ENCODE peak calls at places on chromosomes 5 and 9, in six cellular contexts. N, Z, G, T, Q and B are unnamed samples.

GRCh38 chr5:174335682-174336364 is 290.3 kb downstream of the NSG2 start:
- DNase-seq in Q (no peak), G (no peak), Z (no peak), T (no peak), N (no peak), B (no peak)

GRCh38 chr9:111597852-111598729 is 1.4 kb downstream of the PTGR1 start:
- DNase-seq in Q (no peak), N (peak), Z (peak), G (peak), T (peak), B (peak)

GRCh38 chr9:134275379-134275778 is 50.9 kb upstream of the RXRA start:
- DNase-seq in Q (no peak), Z (no peak), T (no peak), G (no peak), N (no peak), B (no peak)

GRCh38 chr5:159099049-159099760 is 511 bp downstream of the EBF1 start:
- DNase-seq in Q (peak), N (no peak), T (no peak), Z (peak), G (peak), B (peak)

GRCh38 chr5:158739941-158740340 is 359.8 kb downstream of the EBF1 start:
- DNase-seq in Q (no peak), N (no peak), Z (no peak), G (peak), T (no peak), B (peak)

GRCh38 chr9:115117999-115118470 is at the start of gene TNC:
- DNase-seq in Q (no peak), G (peak), T (peak), N (no peak), Z (peak), B (peak)

GRCh38 chr5:40486437-40487270 is 193.1 kb upstream of the PTGER4 start:
- DNase-seq in Q (no peak), Z (no peak), T (peak), N (no peak), G (peak), B (no peak)

GRCh38 chr5:14716755-14717752 is 52.5 kb downstream of the OTULIN start:
- DNase-seq in Q (no peak), G (no peak), T (no peak), Z (no peak), N (no peak), B (no peak)

GRCh38 chr5:106028314-106028713 is 1642.4 kb downstream of the EFNA5 start:
- DNase-seq in T (no peak), G (no peak), Z (no peak), Q (no peak), N (no peak), B (no peak)
- H3K4me3 ChIP-seq in T (no peak), G (no peak), Z (no peak), Q (no peak), N (no peak), B (no peak)

DNA sequence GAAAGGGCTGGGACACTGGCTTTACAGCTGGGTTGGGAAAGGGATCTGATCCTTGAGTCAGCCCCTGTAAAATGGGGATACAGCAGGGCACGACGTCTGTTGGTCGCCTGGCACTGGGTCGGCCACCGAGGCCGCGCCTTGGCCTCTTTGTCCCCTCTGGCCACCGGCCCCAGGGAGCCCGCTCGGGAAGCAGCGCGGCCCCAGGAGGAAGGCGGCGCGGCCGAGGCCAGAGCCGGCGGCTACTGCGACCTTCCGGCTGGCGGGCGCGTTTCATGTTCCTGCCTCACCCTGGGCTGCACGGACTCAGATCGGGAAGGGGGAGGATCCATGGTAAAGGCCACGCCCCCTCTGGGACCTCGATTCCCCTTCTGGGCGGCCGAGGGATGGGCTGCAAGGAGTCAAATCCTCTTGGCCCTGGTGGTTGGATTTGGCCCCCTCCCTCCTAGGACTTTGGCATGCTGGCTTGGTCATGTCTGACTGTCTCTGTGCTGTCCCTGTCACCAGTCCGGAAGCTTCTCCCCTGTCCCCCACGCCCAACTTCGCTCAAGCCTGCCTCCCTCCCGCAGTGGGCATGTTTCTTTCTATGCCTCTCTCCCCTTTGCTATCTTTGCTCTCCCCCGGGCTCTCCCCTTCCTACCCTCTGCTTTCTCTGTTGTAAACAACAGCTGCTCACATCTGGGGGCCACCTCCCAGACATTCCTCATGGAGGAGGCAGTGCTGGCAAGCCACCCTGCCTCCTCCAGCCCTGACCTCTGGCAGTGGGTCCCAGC is 25.8 kb downstream of the FPGS start:
- DNase-seq in G (peak), Q (no peak), Z (peak), N (peak), T (peak), B (peak)
- TF ChIP-seq CTCF in G (no peak), Q (no peak), Z (peak), N (no peak), T (peak), B (no peak)

DNA sequence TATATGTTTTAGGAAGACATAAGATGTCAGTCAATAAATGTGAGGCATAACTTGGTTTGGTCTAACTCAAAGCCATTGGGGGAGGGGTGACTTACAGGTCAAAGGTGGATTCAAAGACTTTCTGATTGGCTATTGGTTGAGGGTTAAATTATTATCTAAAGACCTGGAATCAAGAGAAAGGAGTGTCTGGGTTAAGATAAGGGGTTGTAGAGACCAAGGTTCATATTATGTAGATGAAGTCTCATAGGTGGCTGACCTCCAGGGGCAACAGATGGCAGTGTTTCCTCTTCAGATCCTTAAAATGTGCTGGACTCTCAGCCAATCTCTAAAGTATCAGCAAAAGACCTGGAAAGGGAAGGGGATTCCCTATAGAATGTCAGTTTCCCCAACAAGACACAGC is 51.3 kb upstream of the MINAR2 start:
- DNase-seq in Z (no peak), Q (no peak), G (no peak), N (no peak), T (no peak), B (no peak)
- H3K4me3 ChIP-seq in Z (no peak), Q (no peak), G (no peak), N (no peak), T (no peak), B (no peak)

GRCh38 chr5:32520995-32521394 is 64.4 kb upstream of the SUB1 start:
- DNase-seq in N (no peak), T (no peak), Z (no peak), Q (no peak), G (no peak), B (no peak)

GRCh38 chr5:32520326-32520725 is 65.0 kb upstream of the SUB1 start:
- DNase-seq in Z (no peak), N (no peak), G (peak), Q (no peak), T (no peak), B (peak)

GRCh38 chr5:32526815-32527214 is 58.5 kb upstream of the SUB1 start:
- DNase-seq in Q (no peak), Z (no peak), N (no peak), G (no peak), T (no peak), B (no peak)

GRCh38 chr5:32522429-32523143 is 62.8 kb upstream of the SUB1 start:
- DNase-seq in Z (peak), Q (peak), G (peak), N (no peak), T (peak), B (peak)

GRCh38 chr5:32523625-32524024 is 61.7 kb upstream of the SUB1 start:
- DNase-seq in G (no peak), T (no peak), Z (no peak), Q (no peak), N (no peak), B (no peak)
- TF ChIP-seq CTCF in G (no peak), T (no peak), Z (no peak), Q (no peak), N (peak), B (no peak)

GRCh38 chr5:123814796-123815479 is 303.0 kb downstream of the CSNK1G3 start:
- DNase-seq in Q (no peak), T (no peak), G (peak), Z (no peak), N (no peak), B (no peak)
- H3K4me3 ChIP-seq in Q (no peak), T (no peak), G (no peak), Z (no peak), N (no peak), B (no peak)

DNA sequence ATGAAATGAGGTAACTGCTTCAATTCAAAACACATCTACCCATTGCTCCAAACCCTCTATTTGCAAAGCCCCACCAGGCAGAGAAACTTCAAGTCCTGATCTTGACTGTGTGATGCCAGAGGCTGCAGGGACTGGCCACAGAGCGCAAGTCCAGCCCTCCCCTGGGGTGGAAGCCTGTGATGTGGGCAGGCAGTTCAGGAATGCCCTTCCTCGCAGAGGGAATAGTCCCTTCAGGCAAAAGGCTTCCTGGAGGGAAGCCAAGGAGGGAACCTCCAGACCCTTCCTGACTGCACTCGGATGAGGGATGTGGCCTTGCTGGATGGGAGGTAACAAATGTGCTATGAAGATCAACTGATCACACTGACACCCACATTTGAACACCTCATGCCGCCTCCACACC is 131.2 kb downstream of the SLIT3 start:
- DNase-seq in G (no peak), T (no peak), Z (no peak), Q (no peak), N (no peak), B (no peak)
- TF ChIP-seq CTCF in G (no peak), T (no peak), Z (no peak), Q (no peak), N (no peak), B (no peak)

DNA sequence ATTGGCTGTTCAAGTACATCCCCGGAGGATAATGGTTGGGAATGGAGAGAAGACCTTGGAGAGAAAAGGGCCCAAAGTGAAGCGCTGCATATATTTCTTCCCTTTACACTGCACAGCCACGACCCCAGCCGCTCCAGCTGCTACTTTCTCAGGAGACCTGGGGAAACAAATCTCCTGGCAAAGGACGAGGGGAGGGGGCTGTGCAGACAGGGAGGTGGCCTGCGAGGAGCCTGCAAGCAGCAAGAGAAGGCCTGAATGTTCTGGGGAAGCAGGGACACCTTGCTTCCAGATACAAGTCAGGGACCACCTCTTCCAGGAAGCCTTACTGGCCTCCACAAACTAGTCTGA is 739 bp upstream of the PDLIM4 start:
- DNase-seq in Q (no peak), Z (no peak), N (no peak), G (no peak), T (no peak), B (no peak)
- H3K4me3 ChIP-seq in Q (no peak), Z (no peak), N (no peak), G (peak), T (no peak), B (no peak)

DNA sequence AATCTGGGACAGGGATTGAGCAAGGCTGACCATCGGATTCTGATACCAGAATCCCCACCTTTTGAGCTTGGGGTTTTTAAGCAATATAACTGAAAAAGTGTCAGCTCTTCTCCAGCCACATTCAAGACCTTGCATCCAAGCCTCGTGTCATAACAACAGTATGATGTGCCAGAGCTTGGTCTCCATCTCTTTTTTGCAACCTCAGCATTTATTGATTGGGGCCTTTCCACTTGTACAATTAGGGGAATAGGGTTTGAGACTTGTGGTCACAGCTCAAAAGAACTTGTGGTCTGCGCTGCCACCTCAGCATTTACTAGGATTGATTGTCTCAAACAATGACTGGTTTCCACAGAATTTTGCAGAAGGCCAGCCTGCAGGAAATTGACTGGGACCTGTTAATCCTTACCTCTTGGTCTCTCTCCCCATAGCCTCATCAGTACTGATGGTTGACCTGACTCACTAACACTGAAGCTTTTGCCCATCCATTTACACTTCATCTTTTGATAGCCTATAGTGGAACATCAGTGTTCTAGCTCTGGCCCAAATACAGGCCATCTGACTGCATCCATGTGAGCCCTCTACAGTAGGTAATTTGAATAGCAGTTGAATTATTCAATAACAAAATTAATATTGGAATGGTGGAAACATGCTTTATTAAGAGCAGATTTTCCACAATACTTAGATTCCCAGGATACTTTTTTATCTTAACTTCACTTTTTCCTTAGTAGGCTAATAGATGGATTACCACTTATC is 381.6 kb upstream of the PRR16 start:
- DNase-seq in N (no peak), Q (no peak), Z (no peak), G (no peak), T (no peak), B (no peak)
- TF ChIP-seq CTCF in N (peak), Q (no peak), Z (no peak), G (peak), T (no peak), B (peak)

GRCh38 chr5:77971965-77972544 is 195.9 kb upstream of the TBCA start:
- DNase-seq in N (no peak), G (peak), T (no peak), Z (no peak), Q (no peak), B (no peak)

GRCh38 chr5:77970891-77971290 is 194.8 kb upstream of the TBCA start:
- DNase-seq in Q (no peak), N (no peak), T (no peak), Z (no peak), G (no peak), B (no peak)

GRCh38 chr5:77973253-77973609 is 197.1 kb upstream of the TBCA start:
- DNase-seq in T (no peak), Z (no peak), G (no peak), Q (no peak), N (no peak), B (no peak)

GRCh38 chr5:77974576-77974975 is 198.4 kb upstream of the TBCA start:
- DNase-seq in Q (no peak), T (no peak), Z (no peak), N (no peak), G (no peak), B (no peak)

GRCh38 chr5:77972545-77973252 is 196.6 kb upstream of the TBCA start:
- DNase-seq in G (no peak), T (no peak), Z (no peak), N (no peak), Q (no peak), B (no peak)
- H3K4me3 ChIP-seq in G (peak), T (no peak), Z (peak), N (no peak), Q (peak), B (peak)

GRCh38 chr9:12424243-12424642 is 268.9 kb upstream of the TYRP1 start:
- DNase-seq in G (no peak), Z (no peak), T (no peak), N (no peak), Q (no peak), B (no peak)

GRCh38 chr9:12426198-12426864 is 266.9 kb upstream of the TYRP1 start:
- DNase-seq in G (peak), Q (no peak), N (no peak), T (no peak), Z (no peak), B (peak)
- TF ChIP-seq CTCF in G (no peak), Q (no peak), N (no peak), T (no peak), Z (no peak), B (no peak)